ENCODE peak calls at places on chromosomes 6 and 20, in ten cellular contexts. L is stimulated activated CD8-positive, alpha-beta memory T cell treated with anti-CD3 and anti-CD28 coated beads, Interleukin-4, amount 100 ng/mL, for 1 hour; V is KBM-7; T is fibroblast of the aortic adventitia; K is ascending aorta; C is small intestine; G is osteocyte; O is GM12865; W is lung; A is Daoy. B is an unnamed sample.
A peak's percentile ranks its signal among the peaks of the same experiment; 100 is the strongest.

GRCh38 chr6:159375014-159375413 is 205.8 kb downstream of the FNDC1 start:
- DNase-seq in C (no peak), V (no peak), G (no peak), O (no peak), A (no peak), W (no peak), T (no peak), L (no peak), K (no peak), B (no peak)

GRCh38 chr20:31664696-31665354 is 27.1 kb downstream of the COX4I2 start:
- DNase-seq in W (no peak), O (no peak), L (no peak), T (no peak), V (no peak), K (no peak), G (no peak), C (no peak), A (no peak), B (no peak)

GRCh38 chr6:1695546-1696494 is 86.1 kb downstream of the FOXC1 start:
- DNase-seq in A (no peak), G (peak; percentile 73), O (no peak), T (peak; percentile 57), K (no peak), W (no peak), V (no peak), L (no peak), C (no peak), B (no peak)

GRCh38 chr20:21516861-21517565 is 3.1 kb upstream of the NKX2-2 start:
- DNase-seq in G (peak; percentile 75), A (no peak), T (no peak), K (no peak), W (no peak), O (no peak), V (no peak), C (no peak), L (no peak), B (no peak)

GRCh38 chr6:113731528-113731927 is 125.6 kb upstream of the MARCKS start:
- DNase-seq in V (no peak), G (no peak), O (no peak), K (no peak), T (no peak), W (no peak), C (peak; percentile 23), L (no peak), A (no peak), B (no peak)

GRCh38 chr6:170131351-170131750 is 159.5 kb downstream of the DLL1 start:
- DNase-seq in C (no peak), A (no peak), K (no peak), L (no peak), G (peak; percentile 65), V (no peak), T (no peak), W (no peak), O (no peak), B (no peak)

GRCh38 chr20:44552039-44552438 is 30.2 kb upstream of the SERINC3 start:
- DNase-seq in W (no peak), G (no peak), L (no peak), T (no peak), K (no peak), A (no peak), V (no peak), O (no peak), C (no peak), B (no peak)

GRCh38 chr20:32535953-32536823 is 48.9 kb downstream of the NOL4L start:
- DNase-seq in G (no peak), L (peak; percentile 37), K (no peak), W (no peak), V (peak; percentile 72), T (no peak), O (peak; percentile 80), A (peak; percentile 51), C (peak; percentile 70), B (peak; percentile 18)

GRCh38 chr20:50219520-50220086 is 29.0 kb downstream of the CEBPB start:
- DNase-seq in L (no peak), O (no peak), W (no peak), C (no peak), V (no peak), A (no peak), G (no peak), T (peak; percentile 28), K (no peak), B (no peak)

GRCh38 chr6:124964084-124964763 is 2.0 kb downstream of the RNF217 start:
- DNase-seq in O (no peak), W (peak; percentile 35), C (peak; percentile 85), A (no peak), K (no peak), G (no peak), V (no peak), L (no peak), T (peak; percentile 92), B (no peak)

GRCh38 chr6:10585232-10585887 is 64.2 kb downstream of the GCNT2 start:
- DNase-seq in A (peak; percentile 21), K (no peak), T (peak; percentile 13), V (no peak), O (no peak), C (no peak), G (no peak), L (no peak), W (no peak), B (no peak)

GRCh38 chr6:48068326-48069191 is 42.4 kb downstream of the PTCHD4 start:
- DNase-seq in C (no peak), W (no peak), T (no peak), A (peak; percentile 19), V (no peak), K (no peak), O (no peak), L (no peak), G (no peak), B (no peak)

GRCh38 chr20:12371955-12372354 is 454.3 kb downstream of the BTBD3 start:
- DNase-seq in W (no peak), O (no peak), L (no peak), K (no peak), A (no peak), C (no peak), T (no peak), V (no peak), G (no peak), B (no peak)

GRCh38 chr20:20632644-20633043 is 79.8 kb downstream of the RALGAPA2 start:
- DNase-seq in C (no peak), G (no peak), T (no peak), O (no peak), L (no peak), W (no peak), K (no peak), A (no peak), V (no peak), B (no peak)

GRCh38 chr20:5996765-5997164 is 46.3 kb downstream of the MCM8 start:
- DNase-seq in G (no peak), V (peak; percentile 44), O (peak; percentile 70), K (no peak), A (no peak), C (peak; percentile 71), W (no peak), T (no peak), L (no peak), B (no peak)

GRCh38 chr20:24610341-24611115 is 141.1 kb downstream of the SYNDIG1 start:
- DNase-seq in G (peak; percentile 53), L (no peak), W (no peak), V (no peak), T (no peak), A (peak; percentile 12), O (no peak), K (no peak), C (no peak), B (no peak)

GRCh38 chr6:16129623-16130243 is 847 bp downstream of the MYLIP start:
- DNase-seq in C (peak; percentile 38), A (peak; percentile 53), V (peak; percentile 49), L (no peak), W (no peak), G (no peak), T (peak; percentile 36), K (no peak), O (peak; percentile 46), B (peak; percentile 10)

GRCh38 chr6:36642913-36643817 is 35.3 kb upstream of the CDKN1A start:
- DNase-seq in W (peak; percentile 54), O (no peak), T (peak; percentile 92), V (no peak), K (peak; percentile 83), A (peak; percentile 92), C (peak; percentile 98), L (no peak), G (no peak), B (no peak)

GRCh38 chr6:152775441-152775840 is 24.8 kb downstream of the VIP start:
- DNase-seq in K (no peak), L (no peak), O (no peak), A (no peak), C (no peak), W (no peak), V (no peak), T (no peak), G (no peak), B (no peak)

GRCh38 chr6:131443514-131443913 is 129.5 kb upstream of the ARG1 start:
- DNase-seq in K (no peak), V (no peak), O (no peak), A (no peak), W (no peak), C (peak; percentile 18), L (no peak), T (no peak), G (no peak), B (no peak)

GRCh38 chr20:29690274-29690673 is 1567.2 kb upstream of the DEFB115 start:
- DNase-seq in V (no peak), L (no peak), C (no peak), T (no peak), A (no peak), W (no peak), G (no peak), K (no peak), O (no peak), B (no peak)

GRCh38 chr6:150006961-150007464 is 18.3 kb downstream of the RAET1L start:
- DNase-seq in T (peak; percentile 26), O (peak; percentile 49), W (no peak), A (peak; percentile 49), K (no peak), G (peak; percentile 56), L (no peak), V (peak; percentile 53), C (no peak), B (no peak)

GRCh38 chr20:49497217-49497560 is 14.7 kb upstream of the KCNB1 start:
- DNase-seq in O (no peak), C (no peak), T (no peak), V (no peak), G (no peak), K (no peak), L (no peak), W (no peak), A (no peak), B (no peak)

GRCh38 chr6:36075656-36076055 is 48.0 kb downstream of the MAPK14 start:
- DNase-seq in K (no peak), C (peak; percentile 80), V (no peak), O (peak; percentile 6), A (no peak), T (no peak), L (no peak), G (no peak), W (no peak), B (peak; percentile 12)

GRCh38 chr20:51500936-51501335 is 41.6 kb downstream of the NFATC2 start:
- DNase-seq in W (no peak), K (no peak), L (no peak), V (peak; percentile 28), A (no peak), O (no peak), G (no peak), C (peak; percentile 29), T (no peak), B (no peak)

GRCh38 chr6:22800451-22800850 is 231.1 kb downstream of the HDGFL1 start:
- DNase-seq in G (no peak), T (no peak), O (no peak), K (no peak), V (no peak), C (no peak), W (no peak), A (no peak), L (no peak), B (no peak)

GRCh38 chr20:46550441-46550840 is at the start of gene OCSTAMP:
- DNase-seq in W (no peak), L (no peak), K (no peak), O (no peak), G (no peak), V (peak; percentile 90), C (no peak), T (no peak), A (no peak), B (no peak)

GRCh38 chr6:1609662-1610496 is at the start of gene FOXC1:
- DNase-seq in T (peak; percentile 98), C (peak; percentile 59), A (peak; percentile 93), G (peak; percentile 98), W (peak; percentile 82), V (peak; percentile 87), K (peak; percentile 80), O (peak; percentile 78), L (no peak), B (no peak)

B was measured in cerebellar nuclear complex.